ENCODE peak calls at places on chromosome 22, in nine cellular contexts. One of them, this sample, is unnamed.
A peak's percentile ranks its signal among the peaks of the same experiment; 100 is the strongest.

GRCh38 chr22:23182289-23183106 is 2.2 kb downstream of the BCR start:
- DNase-seq in RPMI7951: no peak
- DNase-seq in left ventricle myocardium inferior: no peak
- DNase-seq in fibroblast of lung: no peak
- DNase-seq in NCI-H1417: peak; percentile 67
- DNase-seq in AML-193: no peak
- DNase-seq in HTR-8/SVneo: peak; percentile 73
- DNase-seq in adipocyte: peak; percentile 33
- DNase-seq in cerebellar cortex: peak; percentile 74
- DNase-seq in this sample: peak; percentile 48

GRCh38 chr22:50622723-50623327 is 5.1 kb downstream of the ARSA start:
- DNase-seq in RPMI7951: no peak
- DNase-seq in fibroblast of lung: no peak
- DNase-seq in NCI-H1417: peak; percentile 93
- DNase-seq in adipocyte: no peak
- DNase-seq in AML-193: no peak
- DNase-seq in cerebellar cortex: peak; percentile 94
- DNase-seq in left ventricle myocardium inferior: no peak
- DNase-seq in HTR-8/SVneo: no peak
- DNase-seq in this sample: no peak

GRCh38 chr22:34308101-34308500 is 387.8 kb upstream of the LARGE1 start:
- DNase-seq in cerebellar cortex: no peak
- DNase-seq in left ventricle myocardium inferior: peak; percentile 20
- DNase-seq in adipocyte: no peak
- DNase-seq in HTR-8/SVneo: no peak
- DNase-seq in RPMI7951: no peak
- DNase-seq in AML-193: no peak
- DNase-seq in NCI-H1417: no peak
- DNase-seq in fibroblast of lung: no peak
- DNase-seq in this sample: no peak

GRCh38 chr22:35172452-35172851 is 84.8 kb upstream of the HMGXB4 start:
- DNase-seq in adipocyte: no peak
- DNase-seq in left ventricle myocardium inferior: no peak
- DNase-seq in cerebellar cortex: no peak
- DNase-seq in fibroblast of lung: no peak
- DNase-seq in HTR-8/SVneo: no peak
- DNase-seq in RPMI7951: no peak
- DNase-seq in NCI-H1417: peak; percentile 83
- DNase-seq in AML-193: no peak
- DNase-seq in this sample: no peak

GRCh38 chr22:42623301-42623751 is 8.6 kb upstream of the POLDIP3 start:
- DNase-seq in cerebellar cortex: no peak
- DNase-seq in fibroblast of lung: no peak
- DNase-seq in HTR-8/SVneo: no peak
- DNase-seq in RPMI7951: no peak
- DNase-seq in adipocyte: no peak
- DNase-seq in AML-193: no peak
- DNase-seq in left ventricle myocardium inferior: no peak
- DNase-seq in NCI-H1417: no peak
- DNase-seq in this sample: no peak

GRCh38 chr22:50504245-50505211 is 3.0 kb downstream of the LMF2 start:
- DNase-seq in HTR-8/SVneo: no peak
- DNase-seq in fibroblast of lung: no peak
- DNase-seq in left ventricle myocardium inferior: no peak
- DNase-seq in RPMI7951: no peak
- DNase-seq in adipocyte: no peak
- DNase-seq in cerebellar cortex: no peak
- DNase-seq in AML-193: no peak
- DNase-seq in NCI-H1417: no peak
- DNase-seq in this sample: no peak

GRCh38 chr22:49394116-49394785 is 433.4 kb downstream of the BRD1 start:
- DNase-seq in fibroblast of lung: no peak
- DNase-seq in RPMI7951: no peak
- DNase-seq in HTR-8/SVneo: no peak
- DNase-seq in left ventricle myocardium inferior: no peak
- DNase-seq in cerebellar cortex: no peak
- DNase-seq in NCI-H1417: no peak
- DNase-seq in AML-193: no peak
- DNase-seq in adipocyte: no peak
- DNase-seq in this sample: no peak

GRCh38 chr22:31972180-31972579 is 27.8 kb downstream of the YWHAH start:
- DNase-seq in RPMI7951: no peak
- DNase-seq in cerebellar cortex: no peak
- DNase-seq in adipocyte: no peak
- DNase-seq in HTR-8/SVneo: no peak
- DNase-seq in fibroblast of lung: no peak
- DNase-seq in left ventricle myocardium inferior: no peak
- DNase-seq in AML-193: no peak
- DNase-seq in NCI-H1417: no peak
- DNase-seq in this sample: no peak

GRCh38 chr22:43313497-43314474 is 29.4 kb downstream of the SCUBE1 start:
- DNase-seq in cerebellar cortex: no peak
- DNase-seq in NCI-H1417: peak; percentile 1
- DNase-seq in HTR-8/SVneo: peak; percentile 18
- DNase-seq in adipocyte: no peak
- DNase-seq in RPMI7951: no peak
- DNase-seq in AML-193: no peak
- DNase-seq in fibroblast of lung: no peak
- DNase-seq in left ventricle myocardium inferior: peak; percentile 60
- DNase-seq in this sample: peak; percentile 20

GRCh38 chr22:19378362-19378711 is 53.2 kb downstream of the HIRA start:
- DNase-seq in HTR-8/SVneo: no peak
- DNase-seq in AML-193: no peak
- DNase-seq in fibroblast of lung: no peak
- DNase-seq in left ventricle myocardium inferior: no peak
- DNase-seq in adipocyte: no peak
- DNase-seq in cerebellar cortex: no peak
- DNase-seq in NCI-H1417: no peak
- DNase-seq in RPMI7951: no peak
- DNase-seq in this sample: no peak

This sample was measured in astrocyte of the hippocampus.